ENCODE peak calls at places on chromosomes 12 and 14, in five cellular contexts. One of them, this sample, is unnamed.

GRCh38 chr14:78946949-78947348 is 776.8 kb downstream of the NRXN3 start:
- DNase-seq in stomach: no peak
- DNase-seq in activated CD4-positive, CD25-positive, alpha-beta regulatory T cell treated with anti-CD3 and anti-CD28 coated beads, Interleukin-2, amount 50 U/mL, for 16 hours: no peak
- DNase-seq in kidney tubule cell: no peak
- DNase-seq in NCI-H510A treated with DMSO at 0.1 percent for 48 hours: no peak
- DNase-seq in this sample: no peak

GRCh38 chr14:69010632-69011031 is 31.5 kb upstream of the ACTN1 start:
- DNase-seq in kidney tubule cell: no peak
- DNase-seq in activated CD4-positive, CD25-positive, alpha-beta regulatory T cell treated with anti-CD3 and anti-CD28 coated beads, Interleukin-2, amount 50 U/mL, for 16 hours: no peak
- DNase-seq in stomach: no peak
- DNase-seq in NCI-H510A treated with DMSO at 0.1 percent for 48 hours: no peak
- DNase-seq in this sample: no peak

GRCh38 chr12:55716582-55717396 is 943 bp downstream of the BLOC1S1 start:
- DNase-seq in activated CD4-positive, CD25-positive, alpha-beta regulatory T cell treated with anti-CD3 and anti-CD28 coated beads, Interleukin-2, amount 50 U/mL, for 16 hours: no peak
- DNase-seq in kidney tubule cell: no peak
- DNase-seq in stomach: no peak
- DNase-seq in NCI-H510A treated with DMSO at 0.1 percent for 48 hours: no peak
- DNase-seq in this sample: no peak

GRCh38 chr12:27031531-27031930 is 9.2 kb downstream of the MED21 start:
- DNase-seq in stomach: no peak
- DNase-seq in activated CD4-positive, CD25-positive, alpha-beta regulatory T cell treated with anti-CD3 and anti-CD28 coated beads, Interleukin-2, amount 50 U/mL, for 16 hours: no peak
- DNase-seq in NCI-H510A treated with DMSO at 0.1 percent for 48 hours: no peak
- DNase-seq in kidney tubule cell: no peak
- DNase-seq in this sample: no peak

GRCh38 chr14:70097576-70098256 is 91.0 kb downstream of the SLC8A3 start:
- DNase-seq in activated CD4-positive, CD25-positive, alpha-beta regulatory T cell treated with anti-CD3 and anti-CD28 coated beads, Interleukin-2, amount 50 U/mL, for 16 hours: no peak
- DNase-seq in stomach: no peak
- DNase-seq in NCI-H510A treated with DMSO at 0.1 percent for 48 hours: peak
- DNase-seq in kidney tubule cell: no peak
- DNase-seq in this sample: no peak

GRCh38 chr12:212383-212798 is 1.6 kb downstream of the SLC6A12 start:
- DNase-seq in kidney tubule cell: no peak
- DNase-seq in stomach: no peak
- DNase-seq in activated CD4-positive, CD25-positive, alpha-beta regulatory T cell treated with anti-CD3 and anti-CD28 coated beads, Interleukin-2, amount 50 U/mL, for 16 hours: no peak
- DNase-seq in NCI-H510A treated with DMSO at 0.1 percent for 48 hours: no peak
- DNase-seq in this sample: no peak

GRCh38 chr12:54134850-54135249 is 53.9 kb downstream of the SMUG1 start:
- DNase-seq in NCI-H510A treated with DMSO at 0.1 percent for 48 hours: no peak
- DNase-seq in stomach: no peak
- DNase-seq in activated CD4-positive, CD25-positive, alpha-beta regulatory T cell treated with anti-CD3 and anti-CD28 coated beads, Interleukin-2, amount 50 U/mL, for 16 hours: no peak
- DNase-seq in kidney tubule cell: peak
- DNase-seq in this sample: no peak

GRCh38 chr12:3003593-3003992 is 44.4 kb downstream of the TEAD4 start:
- DNase-seq in activated CD4-positive, CD25-positive, alpha-beta regulatory T cell treated with anti-CD3 and anti-CD28 coated beads, Interleukin-2, amount 50 U/mL, for 16 hours: no peak
- DNase-seq in NCI-H510A treated with DMSO at 0.1 percent for 48 hours: no peak
- DNase-seq in stomach: no peak
- DNase-seq in kidney tubule cell: no peak
- DNase-seq in this sample: no peak

GRCh38 chr12:78918221-78918620 is 53.6 kb downstream of the SYT1 start:
- DNase-seq in activated CD4-positive, CD25-positive, alpha-beta regulatory T cell treated with anti-CD3 and anti-CD28 coated beads, Interleukin-2, amount 50 U/mL, for 16 hours: no peak
- DNase-seq in stomach: no peak
- DNase-seq in NCI-H510A treated with DMSO at 0.1 percent for 48 hours: no peak
- DNase-seq in kidney tubule cell: no peak
- DNase-seq in this sample: no peak

GRCh38 chr12:53047221-53048032 is 2.4 kb upstream of the TNS2 start:
- DNase-seq in activated CD4-positive, CD25-positive, alpha-beta regulatory T cell treated with anti-CD3 and anti-CD28 coated beads, Interleukin-2, amount 50 U/mL, for 16 hours: peak
- DNase-seq in stomach: peak
- DNase-seq in NCI-H510A treated with DMSO at 0.1 percent for 48 hours: peak
- DNase-seq in kidney tubule cell: peak
- DNase-seq in this sample: peak

GRCh38 chr12:76697849-76698248 is 66.1 kb upstream of the ZDHHC17 start:
- DNase-seq in NCI-H510A treated with DMSO at 0.1 percent for 48 hours: no peak
- DNase-seq in kidney tubule cell: peak
- DNase-seq in activated CD4-positive, CD25-positive, alpha-beta regulatory T cell treated with anti-CD3 and anti-CD28 coated beads, Interleukin-2, amount 50 U/mL, for 16 hours: no peak
- DNase-seq in stomach: no peak
- DNase-seq in this sample: no peak